ENCODE peak calls at places on chromosome 17, in ten cellular contexts. G is cardiac muscle cell; H is fibroblast of lung; R is CD8-positive, alpha-beta memory T cell; I is esophagus squamous epithelium; E is SK-N-SH; K is heart left ventricle; Q is effector memory CD4-positive, alpha-beta T cell; P is tibial artery; F is right cardiac atrium. U is an unnamed sample.

GRCh38 chr17:21019976-21020575 is 22.7 kb downstream of the USP22 start:
- DNase-seq in I (no peak), Q (peak; percentile 20), G (no peak), E (peak; percentile 61), H (no peak), K (no peak), P (no peak), F (no peak), R (peak; percentile 21), U (no peak)

GRCh38 chr17:70655179-70655578 is 485.8 kb downstream of the KCNJ2 start:
- DNase-seq in R (no peak), G (no peak), P (no peak), K (no peak), H (no peak), F (no peak), E (peak; percentile 27), I (no peak), Q (no peak), U (no peak)

GRCh38 chr17:7177954-7178477 is 1.2 kb downstream of the ASGR1 start:
- DNase-seq in E (peak; percentile 70), F (no peak), H (peak; percentile 48), I (no peak), K (no peak), R (no peak), P (no peak), Q (no peak), G (peak; percentile 29), U (no peak)

GRCh38 chr17:62996221-62996620 is 30.2 kb downstream of the TANC2 start:
- DNase-seq in I (no peak), E (no peak), F (no peak), P (no peak), H (no peak), K (no peak), R (no peak), Q (no peak), G (no peak), U (no peak)

GRCh38 chr17:19270951-19271611 is 33.9 kb downstream of the EPN2 start:
- DNase-seq in R (no peak), P (no peak), H (no peak), I (no peak), Q (no peak), G (no peak), F (peak; percentile 74), K (peak; percentile 86), E (no peak), U (no peak)

GRCh38 chr17:68812876-68813584 is 142.2 kb downstream of the ABCA8 start:
- DNase-seq in P (no peak), I (no peak), R (no peak), E (no peak), Q (no peak), G (no peak), K (no peak), H (peak; percentile 22), F (no peak), U (no peak)

GRCh38 chr17:50817142-50817751 is 18.1 kb upstream of the WFIKKN2 start:
- DNase-seq in H (no peak), K (peak; percentile 49), E (peak; percentile 84), I (no peak), P (no peak), Q (no peak), R (peak; percentile 48), G (peak; percentile 60), F (peak; percentile 58), U (no peak)

GRCh38 chr17:78324391-78325075 is 35.3 kb downstream of the SOCS3 start:
- DNase-seq in P (peak; percentile 87), K (peak; percentile 95), I (no peak), H (peak; percentile 78), E (peak; percentile 89), Q (no peak), F (peak; percentile 91), G (no peak), R (peak; percentile 38), U (no peak)

GRCh38 chr17:69042308-69042707 is 18.4 kb downstream of the ABCA9 start:
- DNase-seq in R (no peak), G (no peak), F (no peak), I (no peak), E (no peak), H (no peak), Q (no peak), K (no peak), P (no peak), U (no peak)

GRCh38 chr17:64386412-64387144 is 4.1 kb downstream of the PECAM1 start:
- DNase-seq in F (no peak), P (no peak), R (no peak), E (no peak), I (no peak), K (no peak), G (no peak), Q (no peak), H (no peak), U (no peak)

GRCh38 chr17:59607817-59608403 is 11.8 kb upstream of the CLTC start:
- DNase-seq in G (peak; percentile 19), P (no peak), E (peak; percentile 36), H (no peak), R (no peak), F (no peak), I (no peak), Q (no peak), K (no peak), U (no peak)

GRCh38 chr17:80855968-80856862 is 135.4 kb upstream of the CHMP6 start:
- DNase-seq in G (no peak), K (peak; percentile 40), H (peak; percentile 99), I (no peak), Q (peak; percentile 28), P (peak; percentile 64), F (no peak), R (no peak), E (no peak), U (peak; percentile 97)

GRCh38 chr17:72683506-72684404 is 408.7 kb downstream of the SLC39A11 start:
- DNase-seq in K (no peak), Q (no peak), R (no peak), G (peak; percentile 5), P (no peak), I (no peak), F (peak; percentile 31), E (no peak), H (peak; percentile 95), U (peak; percentile 74)
- H3K27ac ChIP-seq in K (no peak overlapping the region), Q (no peak overlapping the region), R (no peak overlapping the region), G (peak overlapping the region; percentile 11), P (peak overlapping the region; percentile 15), I (peak overlapping the region; percentile 61), F (no peak overlapping the region), E (no peak overlapping the region), H (peak overlapping the region; percentile 54), U (peak overlapping the region; percentile 25)

DNA sequence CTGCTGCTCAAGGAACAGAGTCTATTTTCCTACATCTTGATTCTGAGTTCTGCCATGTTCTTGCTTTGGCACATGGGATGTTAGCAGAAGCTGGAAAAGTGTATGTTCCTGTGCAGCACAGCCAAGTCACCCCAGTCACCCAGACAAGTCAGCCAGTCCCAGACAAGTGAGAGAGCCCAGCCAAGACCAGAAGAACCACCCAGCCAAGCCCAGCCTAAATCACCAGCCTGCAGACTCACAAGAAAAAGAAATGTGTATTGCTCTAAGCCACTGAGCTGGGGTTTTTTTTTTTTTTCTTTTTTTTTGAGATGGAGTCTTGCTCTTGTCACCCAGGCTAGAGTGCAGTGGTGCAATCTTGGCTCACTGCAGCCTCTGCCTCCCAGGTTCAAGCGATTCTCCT is 141.3 kb upstream of the CDC42EP4 start:
- DNase-seq in G (no peak), I (no peak), K (no peak), E (no peak), F (no peak), P (no peak), R (no peak), Q (no peak), H (no peak), U (no peak)
- H3K27ac ChIP-seq in G (no peak overlapping the region), I (no peak overlapping the region), K (no peak overlapping the region), E (no peak overlapping the region), F (no peak overlapping the region), P (no peak overlapping the region), R (no peak overlapping the region), Q (no peak overlapping the region), H (no peak overlapping the region), U (no peak overlapping the region)

DNA sequence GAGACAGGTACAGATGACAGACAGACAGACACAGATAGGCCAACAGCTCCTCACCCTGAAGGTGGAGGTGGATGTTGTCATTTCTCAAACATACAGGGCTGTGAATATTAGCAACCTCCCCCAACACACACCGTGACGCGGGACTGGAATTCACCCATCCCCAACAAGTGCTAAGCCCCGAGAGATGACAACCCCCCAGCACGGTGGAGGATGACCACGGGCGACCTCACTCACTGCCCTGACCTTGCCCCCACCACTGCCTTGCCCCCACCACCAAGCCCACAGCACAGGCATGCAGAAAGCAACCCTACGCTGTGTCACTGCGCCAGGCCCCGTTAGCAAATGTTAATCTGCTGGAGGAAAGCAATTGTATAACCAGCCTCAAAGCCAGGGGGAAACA is 4.9 kb upstream of the KRT17 start:
- DNase-seq in E (no peak), I (no peak), K (no peak), F (no peak), R (no peak), Q (no peak), H (no peak), P (no peak), G (no peak), U (no peak)
- H3K27ac ChIP-seq in E (no peak overlapping the region), I (no peak overlapping the region), K (no peak overlapping the region), F (no peak overlapping the region), R (no peak overlapping the region), Q (no peak overlapping the region), H (no peak overlapping the region), P (no peak overlapping the region), G (no peak overlapping the region), U (peak overlapping the region; percentile 80)

GRCh38 chr17:82053130-82053529 is 1.4 kb downstream of the GPS1 start:
- DNase-seq in F (no peak), E (no peak), R (no peak), Q (no peak), H (no peak), I (no peak), K (no peak), G (no peak), P (no peak), U (no peak)
- H3K27ac ChIP-seq in F (no peak overlapping the region), E (no peak overlapping the region), R (no peak overlapping the region), Q (no peak overlapping the region), H (no peak overlapping the region), I (no peak overlapping the region), K (no peak overlapping the region), G (no peak overlapping the region), P (no peak overlapping the region), U (no peak overlapping the region)

GRCh38 chr17:66634193-66634592 is 200.7 kb upstream of the CACNG5 start:
- DNase-seq in P (no peak), H (no peak), I (no peak), E (no peak), F (no peak), K (no peak), Q (no peak), G (no peak), R (no peak), U (no peak)
- H3K27ac ChIP-seq in P (no peak overlapping the region), H (no peak overlapping the region), I (no peak overlapping the region), E (no peak overlapping the region), F (no peak overlapping the region), K (no peak overlapping the region), Q (no peak overlapping the region), G (no peak overlapping the region), R (no peak overlapping the region), U (no peak overlapping the region)

U was measured in foreskin keratinocyte.